ENCODE peak calls at places on chromosomes 2 and 18, in seven cellular contexts. Y, P, O, V, Z, A and F are unnamed samples.
A peak's percentile ranks its signal among the peaks of the same experiment; 100 is the strongest.

GRCh38 chr18:4068552-4069158 is 386.5 kb downstream of the DLGAP1 start:
- DNase-seq in O (peak; percentile 67), Y (no peak), V (peak; percentile 35), A (no peak), P (no peak), Z (no peak), F (peak; percentile 9)

GRCh38 chr2:120218181-120218580 is 5.0 kb downstream of the TMEM185B start:
- DNase-seq in V (no peak), P (no peak), Y (no peak), O (no peak), A (no peak), Z (no peak), F (no peak)

GRCh38 chr2:43100883-43101662 is 125.3 kb downstream of the ZFP36L2 start:
- DNase-seq in Z (no peak), V (peak; percentile 53), O (no peak), P (no peak), A (no peak), Y (peak; percentile 91), F (peak; percentile 81)

GRCh38 chr2:108594982-108595464 is 60.8 kb downstream of the LIMS1 start:
- DNase-seq in P (peak; percentile 76), A (peak; percentile 89), Z (peak; percentile 93), O (no peak), V (peak; percentile 98), Y (no peak), F (no peak)

GRCh38 chr2:216109962-216110614 is 940 bp downstream of the XRCC5 start:
- DNase-seq in V (peak; percentile 47), O (peak; percentile 56), Y (no peak), P (peak; percentile 16), A (no peak), Z (peak; percentile 40), F (no peak)

GRCh38 chr2:120935339-120936313 is 200.0 kb downstream of the GLI2 start:
- DNase-seq in V (peak; percentile 93), Z (no peak), O (no peak), P (no peak), Y (no peak), A (peak; percentile 45), F (no peak)

GRCh38 chr18:2848145-2848878 is 1.5 kb downstream of the EMILIN2 start:
- DNase-seq in V (no peak), Z (no peak), Y (no peak), O (no peak), P (no peak), A (no peak), F (no peak)

GRCh38 chr2:219661955-219662395 is 34.5 kb downstream of the SLC4A3 start:
- DNase-seq in A (no peak), Z (no peak), Y (no peak), P (no peak), V (peak; percentile 59), O (no peak), F (no peak)

GRCh38 chr2:72515696-72516095 is 310.1 kb downstream of the EXOC6B start:
- DNase-seq in A (peak; percentile 14), Z (no peak), P (no peak), O (no peak), Y (no peak), V (peak; percentile 24), F (peak; percentile 8)

GRCh38 chr18:67654101-67654500 is 137.6 kb upstream of the DSEL start:
- DNase-seq in A (no peak), O (no peak), Y (no peak), P (no peak), V (no peak), Z (no peak), F (no peak)

GRCh38 chr2:27889774-27890145 is 427 bp downstream of the RBKS start:
- DNase-seq in P (no peak), O (no peak), A (no peak), V (peak; percentile 56), Z (no peak), Y (no peak), F (no peak)

GRCh38 chr2:118223487-118224136 is 135.3 kb downstream of the INSIG2 start:
- DNase-seq in O (peak; percentile 10), A (no peak), V (no peak), P (no peak), Z (no peak), Y (no peak), F (no peak)

GRCh38 chr18:35535297-35535696 is 37.5 kb upstream of the INO80C start:
- DNase-seq in V (no peak), P (no peak), O (no peak), A (no peak), Z (no peak), Y (no peak), F (no peak)